ENCODE peak calls at places on chromosomes 6 and 20, in four cellular contexts. Z is AG10803, K is fibroblast of lung, W is LNCaP clone FGC. B is an unnamed sample.

GRCh38 chr6:110341671-110342304 is 16.4 kb downstream of the METTL24 start:
- DNase-seq in Z (no peak), W (no peak), K (peak), B (peak)

GRCh38 chr20:38226553-38226952 is 34.0 kb downstream of the KIAA1755 start:
- DNase-seq in K (no peak), Z (no peak), W (no peak), B (no peak)

GRCh38 chr6:53647437-53648094 is 18.0 kb downstream of the KLHL31 start:
- DNase-seq in W (no peak), Z (no peak), K (peak), B (peak)

GRCh38 chr20:58699246-58700107 is 6.9 kb downstream of the NPEPL1 start:
- DNase-seq in K (no peak), W (no peak), Z (no peak), B (no peak)

GRCh38 chr20:61803903-61804804 is 261.5 kb downstream of the TAF4 start:
- DNase-seq in W (no peak), Z (peak), K (no peak), B (peak)

GRCh38 chr6:74415056-74415455 is 719.1 kb downstream of the CD109 start:
- DNase-seq in K (peak), W (no peak), Z (peak), B (no peak)

GRCh38 chr6:12990162-12990561 is 273.6 kb downstream of the PHACTR1 start:
- DNase-seq in K (no peak), W (no peak), Z (no peak), B (no peak)

GRCh38 chr6:12152023-12152960 is 137.9 kb upstream of the EDN1 start:
- DNase-seq in W (no peak), Z (no peak), K (no peak), B (no peak)

GRCh38 chr6:32609731-32610640 is 20.3 kb upstream of the HLA-DRB1 start:
- DNase-seq in W (peak), Z (peak), K (peak), B (peak)

GRCh38 chr6:156963712-156964700 is 186.8 kb downstream of the ARID1B start:
- DNase-seq in W (no peak), Z (peak), K (peak), B (peak)

DNA sequence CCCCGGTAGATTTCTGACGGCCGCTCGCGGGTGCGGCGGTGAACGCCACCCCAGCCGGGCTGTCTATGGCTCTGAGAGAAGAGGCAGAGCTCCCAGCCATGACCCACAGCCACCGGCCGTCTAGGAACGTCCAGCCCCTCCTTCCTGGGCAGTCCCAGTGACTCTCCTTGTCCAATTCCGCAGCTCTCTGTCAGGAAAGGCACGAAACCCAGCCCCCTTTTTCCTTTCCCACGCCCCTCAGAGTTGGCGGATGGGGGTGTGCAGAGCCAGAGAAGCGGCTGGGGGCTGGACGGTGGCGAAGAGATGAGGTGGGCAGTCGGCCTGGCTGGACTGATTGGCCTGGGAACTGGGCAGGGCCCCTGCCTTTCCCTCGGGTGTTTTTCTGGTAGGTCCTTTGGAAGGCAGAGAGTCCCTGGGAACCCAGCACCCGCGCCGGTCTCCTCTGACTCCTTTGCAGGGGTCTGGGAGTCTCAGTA is 1.5 kb downstream of the EBF4 start:
- DNase-seq in W (no peak), K (no peak), Z (no peak), B (no peak)
- H3K4me3 ChIP-seq in W (no peak), K (no peak), Z (no peak), B (no peak)

GRCh38 chr6:14505391-14505790 is 387.8 kb downstream of the CD83 start:
- DNase-seq in Z (no peak), W (no peak), K (no peak), B (no peak)
- TF ChIP-seq CTCF in Z (no peak), W (no peak), K (no peak), B (no peak)

DNA sequence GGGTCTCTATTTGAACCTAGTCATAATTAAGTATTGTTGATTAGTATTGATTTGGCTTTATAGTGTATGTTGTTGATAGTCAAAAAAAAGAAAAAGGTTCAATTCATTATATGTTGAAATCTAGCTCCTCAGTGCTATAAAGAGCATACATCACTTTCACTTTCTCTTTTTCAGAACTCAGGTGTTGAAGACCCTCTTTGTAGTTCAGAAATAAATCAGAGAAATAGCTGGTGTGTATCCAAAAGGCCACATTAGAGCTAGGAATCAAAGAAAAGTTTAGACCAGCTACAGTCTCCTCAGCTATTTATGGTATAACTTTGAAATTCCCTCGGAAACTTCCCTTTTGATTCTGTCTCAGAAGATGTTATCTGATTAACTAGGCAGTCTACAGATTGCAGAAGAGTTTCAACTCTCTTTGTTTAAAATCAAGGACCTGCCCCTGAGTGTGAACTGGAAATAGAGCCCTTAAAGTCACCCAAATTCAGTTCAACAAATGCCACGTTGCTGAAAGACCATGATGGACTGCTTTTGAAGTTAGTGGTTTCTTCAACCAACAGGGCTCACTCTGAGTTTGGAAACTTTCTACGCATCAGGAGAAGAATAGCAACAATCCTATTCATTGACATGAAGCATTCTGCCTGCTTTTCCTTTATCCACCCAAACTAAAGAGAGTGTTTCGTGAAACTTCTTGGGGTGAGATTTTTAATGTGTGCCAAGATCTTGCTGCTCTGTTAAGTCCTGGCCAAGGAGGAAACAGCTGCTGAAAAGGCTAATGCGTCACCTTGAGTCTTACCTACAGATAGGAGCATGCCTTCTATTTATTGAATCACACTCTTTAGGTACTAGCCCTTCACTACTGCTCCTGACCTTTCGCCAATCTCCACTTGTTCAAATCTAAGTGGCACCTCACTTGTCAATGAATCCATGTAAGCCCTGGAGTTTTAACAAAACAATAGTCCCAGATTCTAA is 111.7 kb downstream of the TNFRSF21 start:
- DNase-seq in W (no peak), Z (no peak), K (no peak), B (no peak)
- H3K4me3 ChIP-seq in W (no peak), Z (peak), K (peak), B (no peak)

DNA sequence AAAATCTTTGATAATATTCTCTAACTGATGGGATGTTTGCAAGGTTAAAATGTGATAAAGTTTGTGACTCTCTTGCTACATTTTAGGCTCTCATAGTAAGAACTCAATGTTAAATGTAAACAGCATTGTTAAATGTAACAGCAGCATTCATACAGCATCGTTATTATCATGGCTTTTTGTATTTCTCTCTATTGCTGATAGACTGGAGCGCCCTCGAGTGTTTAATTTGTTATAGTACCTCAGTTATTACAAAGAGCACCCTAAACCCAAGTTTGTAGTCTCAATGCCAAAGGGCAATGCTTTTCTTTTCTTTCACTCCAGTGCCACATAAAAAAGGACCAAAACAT is 14.9 kb upstream of the TTPAL start:
- DNase-seq in K (peak), W (peak), Z (peak), B (no peak)
- TF ChIP-seq CTCF in K (peak), W (peak), Z (peak), B (peak)

DNA sequence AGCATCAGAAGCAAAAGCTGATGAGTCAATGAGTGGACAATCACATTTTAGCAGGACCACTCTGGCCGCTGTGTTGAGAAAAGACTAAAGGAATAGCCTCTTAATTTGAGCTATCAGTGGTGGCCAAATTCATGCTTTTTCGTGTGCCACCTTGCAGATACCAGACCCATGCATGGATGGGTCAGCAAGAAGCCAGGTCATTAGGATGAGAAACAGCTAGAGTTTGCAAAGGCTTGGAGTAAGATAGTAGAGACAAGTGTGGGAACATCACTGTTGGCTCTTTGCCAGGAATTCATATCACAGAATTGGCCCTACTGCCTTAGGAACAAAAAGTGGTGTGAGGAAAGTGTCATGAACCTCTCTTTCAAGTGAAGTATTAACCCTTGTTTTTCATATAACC is 25.5 kb downstream of the MRAP2 start:
- DNase-seq in W (no peak), Z (no peak), K (no peak), B (no peak)
- H3K4me3 ChIP-seq in W (no peak), Z (no peak), K (no peak), B (no peak)

DNA sequence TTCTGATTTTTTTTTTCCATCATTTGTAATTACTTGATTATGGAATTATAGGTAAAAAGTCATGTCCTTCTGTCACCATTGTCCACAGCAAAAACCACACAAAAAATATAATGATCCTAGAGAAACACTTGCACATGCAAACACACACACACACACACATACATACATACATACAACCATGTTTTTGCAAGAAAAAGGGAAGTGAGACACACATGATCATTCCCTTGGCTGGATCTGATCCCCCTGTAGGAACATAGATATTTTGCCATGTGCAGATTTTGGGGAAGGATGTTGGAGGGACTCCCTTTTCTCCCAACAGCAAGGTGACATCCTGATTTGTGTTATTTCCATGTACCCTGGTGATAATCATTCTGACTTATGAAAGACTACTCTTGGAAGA is 395.9 kb upstream of the BTBD3 start:
- DNase-seq in Z (no peak), K (no peak), W (no peak), B (no peak)
- TF ChIP-seq CTCF in Z (no peak), K (no peak), W (no peak), B (no peak)

GRCh38 chr20:17029698-17030097 is 197.1 kb upstream of the PCSK2 start:
- DNase-seq in K (no peak), W (no peak), Z (no peak), B (no peak)
- H3K4me3 ChIP-seq in K (no peak), W (no peak), Z (no peak), B (no peak)

B was measured in foreskin fibroblast.